ENCODE peak calls at places on chromosome 2, in seven cellular contexts. E is transverse colon, Z is BJ, H is adipocyte, O is mucosa of gallbladder, K is cardiac muscle cell, R is MCF 10A. V is an unnamed sample.

GRCh38 chr2:104658149-104658839 is 195.6 kb upstream of the POU3F3 start:
- DNase-seq in E (peak; percentile 12), Z (no peak), H (no peak), O (no peak), K (peak; percentile 5), R (peak; percentile 61), V (peak; percentile 2)

GRCh38 chr2:96957299-96957698 is 29.1 kb downstream of the FAM178B start:
- DNase-seq in E (no peak), Z (no peak), H (no peak), O (no peak), K (peak; percentile 45), R (no peak), V (no peak)

GRCh38 chr2:224401641-224402342 is at the start of gene FAM124B:
- DNase-seq in E (peak; percentile 29), Z (peak; percentile 40), H (no peak), O (peak; percentile 58), K (no peak), R (no peak), V (no peak)

GRCh38 chr2:26244479-26245230 is at the start of the genes HADHA and HADHB:
- DNase-seq in E (peak; percentile 94), Z (peak; percentile 53), H (peak; percentile 93), O (peak; percentile 88), K (peak; percentile 94), R (peak; percentile 92), V (peak; percentile 92)

GRCh38 chr2:30636311-30636710 is 170.9 kb downstream of the CAPN13 start:
- DNase-seq in E (no peak), Z (no peak), H (no peak), O (no peak), K (no peak), R (no peak), V (no peak)

GRCh38 chr2:9103663-9104277 is 100.3 kb upstream of the MBOAT2 start:
- DNase-seq in E (no peak), Z (no peak), H (no peak), O (no peak), K (no peak), R (peak; percentile 23), V (no peak)

GRCh38 chr2:183192343-183192742 is 68.1 kb downstream of the NUP35 start:
- DNase-seq in E (no peak), Z (no peak), H (no peak), O (no peak), K (no peak), R (no peak), V (no peak)

GRCh38 chr2:9087151-9087681 is 83.7 kb upstream of the MBOAT2 start:
- DNase-seq in E (no peak), Z (no peak), H (peak; percentile 21), O (no peak), K (no peak), R (no peak), V (peak; percentile 32)

GRCh38 chr2:55223958-55224760 is 7.9 kb downstream of the CLHC1 start:
- DNase-seq in E (no peak), Z (no peak), H (no peak), O (no peak), K (no peak), R (no peak), V (no peak)

GRCh38 chr2:205776139-205776538 is 93.8 kb downstream of the NRP2 start:
- DNase-seq in E (peak; percentile 58), Z (no peak), H (peak; percentile 35), O (peak; percentile 62), K (peak; percentile 30), R (peak; percentile 35), V (no peak)

GRCh38 chr2:33529771-33530481 is 53.5 kb downstream of the RASGRP3 start:
- DNase-seq in E (no peak), Z (peak; percentile 92), H (peak; percentile 94), O (no peak), K (no peak), R (peak; percentile 61), V (peak; percentile 94)

GRCh38 chr2:159592446-159592845 is 23.9 kb downstream of the BAZ2B start:
- DNase-seq in E (no peak), Z (no peak), H (no peak), O (no peak), K (no peak), R (no peak), V (no peak)

GRCh38 chr2:157820202-157820601 is 55.9 kb downstream of the ACVR1 start:
- DNase-seq in E (no peak), Z (no peak), H (no peak), O (no peak), K (no peak), R (no peak), V (peak; percentile 27)

GRCh38 chr2:127471286-127471983 is 53.2 kb downstream of the PROC start:
- DNase-seq in E (peak; percentile 45), Z (no peak), H (no peak), O (no peak), K (no peak), R (no peak), V (no peak)

GRCh38 chr2:37829202-37829601 is 95.9 kb upstream of the RMDN2 start:
- DNase-seq in E (no peak), Z (peak; percentile 92), H (peak; percentile 91), O (no peak), K (no peak), R (peak; percentile 52), V (peak; percentile 92)

GRCh38 chr2:174072069-174072468 is 106.9 kb upstream of the SP3 start:
- DNase-seq in E (no peak), Z (no peak), H (no peak), O (no peak), K (no peak), R (no peak), V (no peak)

GRCh38 chr2:189074496-189074895 is 100.3 kb downstream of the COL3A1 start:
- DNase-seq in E (no peak), Z (no peak), H (no peak), O (no peak), K (no peak), R (no peak), V (no peak)

GRCh38 chr2:105215586-105216192 is 25.9 kb upstream of the GPR45 start:
- DNase-seq in E (no peak), Z (no peak), H (no peak), O (no peak), K (no peak), R (no peak), V (no peak)

GRCh38 chr2:12277305-12278034 is 439.3 kb upstream of the TRIB2 start:
- DNase-seq in E (no peak), Z (no peak), H (no peak), O (no peak), K (no peak), R (no peak), V (no peak)

GRCh38 chr2:28359222-28360065 is 33.2 kb upstream of the FOSL2 start:
- DNase-seq in E (peak; percentile 73), Z (no peak), H (no peak), O (peak; percentile 79), K (no peak), R (peak; percentile 40), V (no peak)

GRCh38 chr2:171139860-171140259 is 20.8 kb downstream of the TLK1 start:
- DNase-seq in E (no peak), Z (no peak), H (no peak), O (no peak), K (no peak), R (no peak), V (no peak)

GRCh38 chr2:10905872-10906143 is 5.9 kb upstream of the KCNF1 start:
- DNase-seq in E (no peak), Z (no peak), H (no peak), O (no peak), K (no peak), R (no peak), V (no peak)

GRCh38 chr2:16722677-16723076 is 57.0 kb upstream of the CYRIA start:
- DNase-seq in E (no peak), Z (no peak), H (no peak), O (no peak), K (no peak), R (no peak), V (no peak)

GRCh38 chr2:205848601-205849000 is 166.3 kb downstream of the NRP2 start:
- DNase-seq in E (no peak), Z (no peak), H (peak; percentile 83), O (no peak), K (no peak), R (no peak), V (peak; percentile 85)

GRCh38 chr2:187942876-187943275 is 348.8 kb upstream of the GULP1 start:
- DNase-seq in E (no peak), Z (no peak), H (peak; percentile 63), O (no peak), K (no peak), R (peak; percentile 8), V (peak; percentile 89)

GRCh38 chr2:216090369-216090786 is 8.7 kb downstream of the TMEM169 start:
- DNase-seq in E (no peak), Z (no peak), H (no peak), O (no peak), K (no peak), R (no peak), V (no peak)

GRCh38 chr2:141029424-141030078 is 1101.3 kb downstream of the LRP1B start:
- DNase-seq in E (no peak), Z (no peak), H (no peak), O (no peak), K (no peak), R (no peak), V (no peak)

GRCh38 chr2:190853659-190854386 is 26.8 kb upstream of the GLS start:
- DNase-seq in E (no peak), Z (no peak), H (peak; percentile 52), O (no peak), K (no peak), R (no peak), V (no peak)

GRCh38 chr2:207833265-207833751 is 63.6 kb upstream of the FZD5 start:
- DNase-seq in E (no peak), Z (no peak), H (no peak), O (no peak), K (no peak), R (no peak), V (no peak)

GRCh38 chr2:109061736-109062557 is 67.1 kb upstream of the SH3RF3 start:
- DNase-seq in E (no peak), Z (no peak), H (no peak), O (no peak), K (no peak), R (no peak), V (no peak)